ENCODE peak calls at places on chromosomes 11 and 22, in ten cellular contexts. Z, L, G, Y, I, B, K, X, J and P are unnamed samples.

GRCh38 chr11:126352934-126353801 is 2.3 kb upstream of the ST3GAL4 start:
- DNase-seq in Z (no peak), L (no peak), G (no peak), Y (no peak), I (no peak), B (peak), K (peak), X (no peak), J (peak), P (no peak)

GRCh38 chr22:40265783-40266182 is 80.5 kb upstream of the ADSL start:
- DNase-seq in Z (no peak), L (no peak), G (no peak), Y (no peak), I (peak), B (peak), K (no peak), X (no peak), J (no peak), P (no peak)

GRCh38 chr11:27018902-27019544 is 21.6 kb upstream of the BBOX1 start:
- DNase-seq in Z (no peak), L (no peak), G (no peak), Y (no peak), I (no peak), B (peak), K (no peak), X (no peak), J (no peak), P (no peak)

GRCh38 chr22:25402501-25403283 is 161.8 kb upstream of the GRK3 start:
- DNase-seq in Z (no peak), L (no peak), G (no peak), Y (no peak), I (peak), B (peak), K (no peak), X (peak), J (peak), P (peak)

GRCh38 chr11:118628861-118629549 is 21.6 kb downstream of the PHLDB1 start:
- DNase-seq in Z (no peak), L (no peak), G (no peak), Y (no peak), I (no peak), B (no peak), K (no peak), X (no peak), J (no peak), P (no peak)

GRCh38 chr22:48261706-48262105 is 1499.3 kb downstream of the TBC1D22A start:
- DNase-seq in Z (no peak), L (no peak), G (no peak), Y (no peak), I (no peak), B (no peak), K (no peak), X (no peak), J (no peak), P (no peak)

GRCh38 chr22:36467946-36468345 is 13.5 kb downstream of the TXN2 start:
- DNase-seq in Z (no peak), L (no peak), G (no peak), Y (no peak), I (no peak), B (peak), K (no peak), X (no peak), J (peak), P (peak)

GRCh38 chr22:38031491-38031890 is 25.7 kb upstream of the PICK1 start:
- DNase-seq in Z (no peak), L (no peak), G (no peak), Y (no peak), I (no peak), B (no peak), K (no peak), X (no peak), J (no peak), P (no peak)

GRCh38 chr11:46963848-46964247 is 27.3 kb downstream of the CSTPP1 start:
- DNase-seq in Z (no peak), L (no peak), G (no peak), Y (no peak), I (no peak), B (no peak), K (no peak), X (no peak), J (no peak), P (no peak)

GRCh38 chr22:41271787-41272186 is 14.2 kb downstream of the RANGAP1 start:
- DNase-seq in Z (no peak), L (no peak), G (no peak), Y (no peak), I (no peak), B (no peak), K (no peak), X (no peak), J (no peak), P (no peak)

GRCh38 chr11:1292644-1293618 is 16.5 kb downstream of the TOLLIP start:
- DNase-seq in Z (peak), L (no peak), G (no peak), Y (no peak), I (no peak), B (no peak), K (no peak), X (peak), J (no peak), P (no peak)

GRCh38 chr22:23357028-23357427 is 176.7 kb downstream of the BCR start:
- DNase-seq in Z (no peak), L (no peak), G (no peak), Y (no peak), I (no peak), B (no peak), K (no peak), X (no peak), J (no peak), P (no peak)

GRCh38 chr11:128890543-128891409 is at the start of gene KCNJ5:
- DNase-seq in Z (peak), L (no peak), G (no peak), Y (no peak), I (no peak), B (peak), K (no peak), X (peak), J (peak), P (peak)

GRCh38 chr22:20750461-20751184 is 23.3 kb upstream of the SERPIND1 start:
- DNase-seq in Z (no peak), L (peak), G (no peak), Y (no peak), I (peak), B (peak), K (no peak), X (peak), J (peak), P (peak)

GRCh38 chr11:27926981-27927481 is 180.9 kb downstream of the KIF18A start:
- DNase-seq in Z (no peak), L (no peak), G (no peak), Y (no peak), I (no peak), B (peak), K (peak), X (no peak), J (no peak), P (peak)

GRCh38 chr11:105862736-105863367 is 159.2 kb downstream of the MSANTD4 start:
- DNase-seq in Z (no peak), L (no peak), G (no peak), Y (no peak), I (peak), B (peak), K (peak), X (no peak), J (peak), P (peak)

GRCh38 chr22:44347549-44347948 is 34.8 kb upstream of the SHISAL1 start:
- DNase-seq in Z (no peak), L (no peak), G (no peak), Y (no peak), I (no peak), B (no peak), K (no peak), X (no peak), J (no peak), P (no peak)

GRCh38 chr22:41030891-41031290 is 61.5 kb upstream of the EP300 start:
- DNase-seq in Z (no peak), L (no peak), G (no peak), Y (no peak), I (no peak), B (peak), K (no peak), X (no peak), J (no peak), P (no peak)

GRCh38 chr11:115580416-115580815 is 76.2 kb upstream of the CADM1 start:
- DNase-seq in Z (no peak), L (no peak), G (no peak), Y (no peak), I (no peak), B (no peak), K (no peak), X (no peak), J (no peak), P (no peak)

GRCh38 chr11:117875397-117876048 is 935 bp downstream of the FXYD6 start:
- DNase-seq in Z (no peak), L (no peak), G (no peak), Y (no peak), I (no peak), B (no peak), K (no peak), X (no peak), J (no peak), P (no peak)

GRCh38 chr22:48578138-48579034 is 1249.3 kb downstream of the BRD1 start:
- DNase-seq in Z (peak), L (no peak), G (no peak), Y (peak), I (no peak), B (no peak), K (no peak), X (no peak), J (no peak), P (no peak)

GRCh38 chr11:26943636-26944035 is 50.3 kb upstream of the FIBIN start:
- DNase-seq in Z (no peak), L (no peak), G (no peak), Y (no peak), I (no peak), B (no peak), K (no peak), X (no peak), J (peak), P (no peak)

GRCh38 chr11:17277024-17277584 is 565 bp downstream of the NUCB2 start:
- DNase-seq in Z (no peak), L (peak), G (no peak), Y (no peak), I (peak), B (peak), K (peak), X (no peak), J (peak), P (peak)

GRCh38 chr11:61035086-61035835 is 63.8 kb downstream of the CD6 start:
- DNase-seq in Z (no peak), L (no peak), G (no peak), Y (no peak), I (no peak), B (no peak), K (no peak), X (no peak), J (peak), P (no peak)